ENCODE peak calls at places on chromosomes 7 and 10, in ten cellular contexts. C, S, T, R, F, M, H, Y, Q and Z are unnamed samples.

GRCh38 chr7:73741600-73741999 is 3.0 kb upstream of the ABHD11 start:
- DNase-seq in S (no peak), Q (no peak), T (no peak), C (no peak), M (no peak), H (no peak), F (no peak), R (no peak), Y (no peak), Z (no peak)

GRCh38 chr7:100806276-100806675 is 21.0 kb downstream of the EPHB4 start:
- DNase-seq in H (no peak), C (no peak), Y (no peak), Q (no peak), M (no peak), F (no peak), T (no peak), S (no peak), R (no peak), Z (no peak)

GRCh38 chr7:134420509-134421125 is 38.3 kb downstream of the AKR1B1 start:
- DNase-seq in T (no peak), S (peak; percentile 70), M (peak; percentile 45), C (peak; percentile 54), Y (no peak), Q (no peak), R (peak; percentile 28), H (no peak), F (peak; percentile 68), Z (peak; percentile 78)

GRCh38 chr7:138755331-138755747 is 42.5 kb upstream of the TMEM213 start:
- DNase-seq in H (no peak), M (no peak), S (peak; percentile 22), T (no peak), Q (no peak), F (no peak), C (peak; percentile 27), R (no peak), Y (no peak), Z (peak; percentile 30)

GRCh38 chr10:36114141-36114540 is 472.0 kb upstream of the FZD8 start:
- DNase-seq in S (no peak), Y (no peak), F (peak; percentile 83), M (no peak), Q (no peak), C (no peak), T (no peak), R (no peak), H (no peak), Z (peak; percentile 11)

GRCh38 chr7:108246227-108246837 is 116.2 kb upstream of the LAMB4 start:
- DNase-seq in Y (no peak), H (peak; percentile 36), M (peak; percentile 24), C (peak; percentile 13), Q (no peak), F (peak; percentile 99), R (peak; percentile 92), S (peak; percentile 95), T (no peak), Z (peak; percentile 99)

GRCh38 chr10:67602268-67602950 is 93.6 kb downstream of the CTNNA3 start:
- DNase-seq in C (no peak), F (peak; percentile 71), M (no peak), T (no peak), H (no peak), S (peak; percentile 40), Q (no peak), R (peak; percentile 57), Y (no peak), Z (peak; percentile 90)

GRCh38 chr10:80133221-80133620 is 691 bp downstream of the PLAC9 start:
- DNase-seq in Q (no peak), R (no peak), H (no peak), C (no peak), Y (no peak), S (peak; percentile 68), T (no peak), M (no peak), F (no peak), Z (peak; percentile 70)

GRCh38 chr7:16695621-16696237 is 49.7 kb downstream of the BZW2 start:
- DNase-seq in T (peak; percentile 36), F (peak; percentile 74), H (peak; percentile 40), S (peak; percentile 72), M (no peak), Y (no peak), Q (no peak), R (peak; percentile 76), C (peak; percentile 56), Z (peak; percentile 88)

GRCh38 chr10:28432210-28432676 is 100.7 kb upstream of the WAC start:
- DNase-seq in M (peak; percentile 57), Q (no peak), S (peak; percentile 74), R (peak; percentile 53), C (peak; percentile 79), F (peak; percentile 53), Y (no peak), H (peak; percentile 61), T (peak; percentile 38), Z (peak; percentile 85)

GRCh38 chr7:30922596-30922995 is 10.9 kb downstream of the AQP1 start:
- DNase-seq in M (peak; percentile 14), Q (no peak), T (no peak), S (no peak), R (no peak), Y (peak; percentile 55), F (no peak), C (no peak), H (peak; percentile 26), Z (no peak)

GRCh38 chr10:103497161-103497915 is 3.8 kb downstream of the NEURL1 start:
- DNase-seq in C (no peak), Y (no peak), R (no peak), H (no peak), M (no peak), T (no peak), S (no peak), Q (no peak), F (no peak), Z (no peak)

GRCh38 chr7:9507281-9507680 is 1073.9 kb downstream of the NXPH1 start:
- DNase-seq in Y (no peak), R (peak; percentile 18), C (peak; percentile 19), T (no peak), H (no peak), M (no peak), F (no peak), S (no peak), Q (no peak), Z (no peak)

GRCh38 chr7:84060760-84061261 is 133.8 kb downstream of the SEMA3A start:
- DNase-seq in F (peak; percentile 93), M (no peak), Q (no peak), R (no peak), C (no peak), Y (no peak), S (no peak), T (no peak), H (no peak), Z (peak; percentile 62)

GRCh38 chr7:91263359-91264082 is 712 bp upstream of the FZD1 start:
- DNase-seq in S (no peak), M (peak; percentile 53), C (peak; percentile 54), T (no peak), R (no peak), F (no peak), Q (no peak), Y (no peak), H (peak; percentile 41), Z (peak; percentile 26)

GRCh38 chr7:41148521-41148951 is 554.4 kb downstream of the INHBA start:
- DNase-seq in C (no peak), R (peak; percentile 74), Y (no peak), M (no peak), S (peak; percentile 97), F (peak; percentile 99), T (no peak), Q (no peak), H (no peak), Z (peak; percentile 67)

GRCh38 chr10:78346721-78347120 is 313.1 kb downstream of the RPS24 start:
- DNase-seq in Y (peak; percentile 17), H (no peak), C (no peak), M (no peak), S (no peak), F (no peak), Q (no peak), R (no peak), T (peak; percentile 9), Z (no peak)
- TF ChIP-seq CTCF in Y (no peak), H (no peak), C (no peak), M (no peak), S (no peak), F (no peak), Q (no peak), R (no peak), T (no peak), Z (no peak)

DNA sequence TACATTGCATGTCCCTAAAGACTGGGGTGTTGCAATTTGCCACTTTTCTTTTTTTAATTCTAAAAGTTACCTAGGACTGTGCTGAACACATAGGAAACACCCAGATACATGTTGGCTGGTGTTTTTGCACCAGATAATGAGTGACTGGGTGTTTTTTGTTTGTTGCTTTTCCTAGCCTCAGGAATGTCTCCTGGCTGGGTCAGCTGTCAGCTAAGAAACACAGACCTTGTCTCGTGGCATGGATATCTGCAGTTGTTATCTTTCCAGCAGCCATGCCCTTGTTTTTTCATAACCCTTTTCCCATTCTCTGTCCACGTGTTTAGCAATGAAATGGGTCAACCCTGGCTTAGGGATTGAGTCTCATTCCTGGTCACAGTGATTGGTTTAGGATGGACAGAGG is 433.9 kb upstream of the ZMIZ1 start:
- DNase-seq in Y (no peak), H (no peak), M (no peak), S (peak; percentile 60), F (no peak), Q (no peak), C (no peak), R (no peak), T (no peak), Z (no peak)
- H3K4me3 ChIP-seq in Y (no peak overlapping the region), H (no peak overlapping the region), M (no peak overlapping the region), S (no peak overlapping the region), F (no peak overlapping the region), Q (no peak overlapping the region), C (no peak overlapping the region), R (no peak overlapping the region), T (no peak overlapping the region), Z (no peak overlapping the region)

GRCh38 chr7:1794888-1795542 is 124.9 kb downstream of the ELFN1 start:
- DNase-seq in T (no peak), Q (no peak), F (no peak), M (no peak), Y (no peak), H (no peak), R (no peak), S (no peak), C (no peak), Z (no peak)
- TF ChIP-seq CTCF in T (no peak), Q (no peak), F (no peak), M (no peak), Y (no peak), H (no peak), R (peak; percentile 11), S (no peak), C (peak; percentile 21), Z (peak; percentile 31)

GRCh38 chr10:29843143-29843542 is 208.4 kb upstream of the SVIL start:
- DNase-seq in M (no peak), H (no peak), Q (no peak), S (no peak), T (no peak), F (no peak), Y (no peak), R (no peak), C (no peak), Z (no peak)
- H3K4me3 ChIP-seq in M (no peak overlapping the region), H (no peak overlapping the region), Q (no peak overlapping the region), S (no peak overlapping the region), T (no peak overlapping the region), F (no peak overlapping the region), Y (no peak overlapping the region), R (no peak overlapping the region), C (no peak overlapping the region), Z (no peak overlapping the region)

DNA sequence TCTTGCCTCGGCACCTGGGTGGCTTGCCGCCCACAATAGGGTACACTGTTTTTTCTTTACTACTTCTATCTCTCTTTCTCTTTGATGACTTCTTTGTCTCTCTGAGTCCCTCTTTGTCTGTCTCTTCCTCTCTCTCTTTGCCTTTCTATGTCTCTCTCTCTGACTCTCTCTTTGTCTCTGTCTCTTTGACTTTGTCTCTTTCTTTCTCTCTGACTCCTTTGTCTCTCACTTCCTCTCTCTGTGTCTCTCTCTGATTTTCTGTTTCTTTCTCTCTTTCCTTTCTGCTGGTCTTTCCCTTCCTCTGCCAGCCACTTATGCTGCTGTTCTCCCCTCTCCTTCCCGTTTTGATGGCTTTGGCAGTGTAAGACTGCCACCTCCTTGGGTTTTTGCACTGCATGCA is 5.1 kb downstream of the GALNT11 start:
- DNase-seq in Q (no peak), R (no peak), H (no peak), C (no peak), M (no peak), S (no peak), Y (no peak), T (no peak), F (no peak), Z (no peak)
- TF ChIP-seq CTCF in Q (no peak), R (no peak), H (no peak), C (no peak), M (no peak), S (no peak), Y (no peak), T (no peak), F (no peak), Z (no peak)